ENCODE peak calls at places on chromosomes 7 and 10, in nine cellular contexts. H, B, Q, E, U, V, C, F and W are unnamed samples.
A peak's percentile ranks its signal among the peaks of the same experiment; 100 is the strongest.

GRCh38 chr10:5557799-5558771 is 33.3 kb downstream of the CALML3 start:
- DNase-seq in U (no peak), E (no peak), V (peak; percentile 70), F (no peak), B (no peak), H (no peak), Q (no peak), C (no peak), W (no peak)

GRCh38 chr7:144650439-144650838 is 185.4 kb downstream of the TPK1 start:
- DNase-seq in B (no peak), H (no peak), E (no peak), C (no peak), U (peak; percentile 47), V (peak; percentile 70), Q (no peak), F (no peak), W (no peak)

GRCh38 chr10:97534746-97535367 is 36.1 kb downstream of the UBTD1 start:
- DNase-seq in U (peak; percentile 75), V (peak; percentile 66), C (no peak), B (no peak), Q (no peak), H (peak; percentile 47), F (no peak), E (no peak), W (peak; percentile 52)

GRCh38 chr10:60312818-60313588 is 76.7 kb downstream of the ANK3 start:
- DNase-seq in U (no peak), F (peak; percentile 82), H (no peak), B (no peak), E (peak; percentile 11), V (no peak), Q (peak; percentile 43), C (peak; percentile 66), W (peak; percentile 59)

GRCh38 chr10:97270523-97271154 is 21.8 kb downstream of the ARHGAP19 start:
- DNase-seq in V (no peak), F (peak; percentile 76), E (peak; percentile 68), B (no peak), C (peak; percentile 51), Q (peak; percentile 43), U (no peak), H (no peak), W (peak; percentile 83)

GRCh38 chr7:98251251-98251843 is 685 bp downstream of the TECPR1 start:
- DNase-seq in F (no peak), E (peak; percentile 31), C (no peak), Q (no peak), U (peak; percentile 71), V (peak; percentile 88), B (peak; percentile 84), H (no peak), W (peak; percentile 52)

GRCh38 chr7:25392571-25393338 is 164.5 kb upstream of the NPVF start:
- DNase-seq in Q (no peak), F (no peak), U (no peak), C (peak; percentile 8), E (no peak), V (no peak), B (no peak), H (no peak), W (no peak)

GRCh38 chr7:77833136-77833535 is 34.6 kb downstream of the PHTF2 start:
- DNase-seq in B (no peak), V (no peak), H (no peak), F (peak; percentile 23), E (no peak), Q (no peak), U (no peak), C (no peak), W (no peak)

GRCh38 chr10:88243202-88243744 is 339.8 kb downstream of the RNLS start:
- DNase-seq in E (no peak), H (no peak), B (no peak), V (no peak), F (no peak), Q (no peak), U (no peak), C (no peak), W (no peak)

GRCh38 chr10:114412907-114413386 is 8.6 kb upstream of the AFAP1L2 start:
- DNase-seq in Q (no peak), U (no peak), B (no peak), E (peak; percentile 32), H (no peak), F (peak; percentile 10), C (peak; percentile 57), V (no peak), W (peak; percentile 82)

GRCh38 chr7:12422449-12423320 is 19.0 kb upstream of the VWDE start:
- DNase-seq in Q (no peak), B (no peak), U (no peak), C (peak; percentile 9), H (no peak), E (no peak), F (peak; percentile 36), V (no peak), W (peak; percentile 41)

GRCh38 chr10:80204801-80205477 is 398 bp downstream of the ANXA11 start:
- DNase-seq in C (peak; percentile 28), Q (no peak), E (no peak), V (no peak), H (peak; percentile 48), B (peak; percentile 44), F (peak; percentile 30), U (peak; percentile 71), W (no peak)

GRCh38 chr10:125205431-125205830 is 45.1 kb upstream of the CTBP2 start:
- DNase-seq in H (no peak), E (no peak), U (no peak), Q (no peak), F (no peak), B (no peak), C (no peak), V (peak; percentile 61), W (no peak)

GRCh38 chr7:20030915-20031362 is 186.2 kb downstream of the MACC1 start:
- DNase-seq in E (peak; percentile 8), V (no peak), U (no peak), B (no peak), H (no peak), Q (peak; percentile 21), F (peak; percentile 50), C (peak; percentile 61), W (peak; percentile 9)

GRCh38 chr10:118798186-118798811 is 43.5 kb upstream of the CACUL1 start:
- DNase-seq in C (peak; percentile 19), V (no peak), Q (peak; percentile 14), F (no peak), U (no peak), H (no peak), E (peak; percentile 63), B (no peak), W (peak; percentile 69)

GRCh38 chr7:151313857-151314256 is 27.8 kb upstream of the NUB1 start:
- DNase-seq in U (peak; percentile 81), E (peak; percentile 23), V (no peak), B (peak; percentile 28), Q (peak; percentile 44), H (no peak), F (peak; percentile 61), C (no peak), W (peak; percentile 19)

GRCh38 chr10:4006051-4006450 is 221.0 kb upstream of the KLF6 start:
- DNase-seq in E (no peak), Q (no peak), H (no peak), U (no peak), C (no peak), B (no peak), V (no peak), F (no peak), W (no peak)

GRCh38 chr7:101125989-101126650 is 784 bp upstream of the SERPINE1 start:
- DNase-seq in U (peak; percentile 84), E (peak; percentile 91), C (peak; percentile 90), F (peak; percentile 75), B (peak; percentile 53), H (no peak), Q (peak; percentile 61), V (no peak), W (peak; percentile 89)

GRCh38 chr10:101595591-101596433 is 7.7 kb downstream of the DPCD start:
- DNase-seq in Q (no peak), B (no peak), C (no peak), E (no peak), V (peak; percentile 15), U (peak; percentile 38), F (no peak), H (no peak), W (no peak)

GRCh38 chr10:20768849-20769248 is 128.3 kb downstream of the NEBL start:
- DNase-seq in V (no peak), B (no peak), C (peak; percentile 29), E (no peak), H (no peak), Q (no peak), F (no peak), U (no peak), W (peak; percentile 57)

DNA sequence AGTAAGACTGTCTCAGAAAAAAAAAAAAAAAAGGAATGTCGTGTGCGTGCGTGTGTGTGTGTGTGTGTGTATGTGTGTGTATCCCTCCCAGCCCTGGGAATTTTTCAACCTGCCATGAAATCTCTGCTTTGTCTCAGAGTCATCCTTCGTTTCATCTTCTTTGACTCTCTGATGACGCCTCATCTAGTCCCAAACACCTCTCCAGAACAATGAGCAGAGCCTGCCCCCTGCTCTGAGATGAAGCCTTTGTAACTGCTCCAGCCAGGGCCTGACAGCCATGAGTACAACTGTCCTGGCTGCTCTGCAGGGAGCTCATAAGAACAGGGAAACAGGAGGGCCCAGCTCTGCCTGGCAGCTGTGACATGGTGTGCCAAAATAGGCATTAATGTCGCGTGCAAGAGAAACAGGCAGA is 149.5 kb downstream of the FAM107B start:
- DNase-seq in C (no peak), F (no peak), B (no peak), E (no peak), H (no peak), V (no peak), Q (no peak), U (no peak), W (no peak)
- TF ChIP-seq CTCF in C (no peak), F (no peak), B (no peak), E (no peak), H (no peak), V (no peak), Q (no peak), U (no peak), W (no peak)

GRCh38 chr10:91551856-91552255 is 81.0 kb downstream of the PPP1R3C start:
- DNase-seq in B (peak; percentile 46), F (peak; percentile 80), H (peak; percentile 62), U (no peak), Q (peak; percentile 57), C (peak; percentile 81), E (peak; percentile 65), V (no peak), W (peak; percentile 93)
- TF ChIP-seq CTCF in B (no peak), F (peak; percentile 98), H (peak; percentile 56), U (peak; percentile 59), Q (peak; percentile 83), C (peak; percentile 97), E (peak; percentile 99), V (peak; percentile 59), W (peak; percentile 99)

DNA sequence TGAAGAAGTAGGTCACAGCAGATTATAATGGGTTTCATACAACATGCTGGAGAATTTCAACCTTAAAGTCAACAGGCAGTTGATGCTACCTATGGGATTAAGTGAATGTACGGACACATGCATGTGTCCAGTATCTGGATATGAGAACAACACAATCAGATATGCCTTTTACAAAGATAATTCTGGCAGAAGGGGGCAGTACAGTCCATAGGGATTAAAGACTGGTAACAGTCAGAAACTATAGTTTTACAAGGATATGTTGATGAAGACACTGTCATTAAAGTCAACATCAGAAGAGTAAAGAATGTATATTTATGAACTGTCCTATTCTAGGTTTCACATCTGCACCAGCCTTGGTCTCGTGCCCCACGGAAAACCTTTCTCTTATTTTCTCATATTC is 41.5 kb downstream of the ANKMY2 start:
- DNase-seq in Q (no peak), C (no peak), F (no peak), H (no peak), V (no peak), B (no peak), E (no peak), U (no peak), W (peak; percentile 65)
- TF ChIP-seq CTCF in Q (no peak), C (no peak), F (peak; percentile 24), H (no peak), V (no peak), B (no peak), E (peak; percentile 24), U (peak; percentile 47), W (peak; percentile 52)

GRCh38 chr7:5559586-5559985 is 136.0 kb upstream of the TNRC18 start:
- DNase-seq in C (no peak), H (no peak), U (no peak), E (no peak), V (peak; percentile 82), F (no peak), B (no peak), Q (no peak), W (no peak)
- TF ChIP-seq CTCF in C (no peak), H (no peak), U (no peak), E (no peak), V (no peak), F (no peak), B (no peak), Q (no peak), W (no peak)